ENCODE peak calls at places on chromosomes 4 and X, in four cellular contexts. J is fibroblast of villous mesenchyme, U is psoas muscle, I is HFFc6. L is an unnamed sample.

GRCh38 chr4:94577136-94577535 is 125.4 kb downstream of the PDLIM5 start:
- DNase-seq in J (peak; percentile 71), U (no peak), I (peak; percentile 47), L (no peak)

GRCh38 chr4:56959064-56959463 is 18.3 kb downstream of the NOA1 start:
- DNase-seq in J (no peak), U (no peak), I (no peak), L (no peak)

GRCh38 chrX:56564182-56564885 is 907 bp downstream of the UBQLN2 start:
- DNase-seq in J (peak; percentile 33), U (peak; percentile 50), I (peak; percentile 19), L (no peak)

GRCh38 chr4:5753766-5754528 is 42.9 kb downstream of the EVC start:
- DNase-seq in J (peak; percentile 94), U (no peak), I (peak; percentile 86), L (peak; percentile 84)

GRCh38 chrX:28966335-28966734 is 379.1 kb downstream of the IL1RAPL1 start:
- DNase-seq in J (no peak), U (no peak), I (no peak), L (no peak)

GRCh38 chrX:98405376-98405775 is 1521.7 kb downstream of the RPA4 start:
- DNase-seq in J (no peak), U (no peak), I (peak; percentile 7), L (no peak)

GRCh38 chr4:4417886-4418285 is 31.0 kb downstream of the NSG1 start:
- DNase-seq in J (no peak), U (no peak), I (no peak), L (no peak)

GRCh38 chr4:98374643-98375042 is 113.5 kb downstream of the RAP1GDS1 start:
- DNase-seq in J (peak; percentile 32), U (peak; percentile 43), I (no peak), L (no peak)

GRCh38 chrX:144681501-144681900 is 565.8 kb upstream of the SPANXN1 start:
- DNase-seq in J (peak; percentile 77), U (no peak), I (no peak), L (no peak)

GRCh38 chrX:55818673-55819375 is 101.3 kb downstream of the RRAGB start:
- DNase-seq in J (no peak), U (no peak), I (no peak), L (no peak)

GRCh38 chr4:143246977-143247376 is 62.3 kb downstream of the USP38 start:
- DNase-seq in J (no peak), U (no peak), I (no peak), L (no peak)

GRCh38 chr4:158065176-158065575 is 107.6 kb downstream of the GASK1B start:
- DNase-seq in J (no peak), U (no peak), I (no peak), L (no peak)

GRCh38 chr4:5050520-5050955 is 742 bp upstream of the STK32B start:
- DNase-seq in J (peak; percentile 81), U (peak; percentile 76), I (peak; percentile 60), L (peak; percentile 86)

GRCh38 chr4:177450421-177451107 is 8.3 kb upstream of the AGA start:
- DNase-seq in J (peak; percentile 74), U (no peak), I (peak; percentile 93), L (no peak)

GRCh38 chrX:92213781-92214180 is 434.6 kb downstream of the PCDH11X start:
- DNase-seq in J (no peak), U (no peak), I (no peak), L (no peak)

GRCh38 chr4:4860803-4861591 is 1.5 kb downstream of the MSX1 start:
- DNase-seq in J (peak; percentile 30), U (no peak), I (no peak), L (peak; percentile 95)

GRCh38 chr4:158169931-158170690 is 2.7 kb downstream of the GASK1B start:
- DNase-seq in J (peak; percentile 57), U (no peak), I (no peak), L (no peak)

GRCh38 chrX:34585561-34585960 is 71.5 kb downstream of the TMEM47 start:
- DNase-seq in J (no peak), U (no peak), I (no peak), L (no peak)